ENCODE peak calls at places on chromosomes 16 and 17, in six cellular contexts. One of them, this sample, is unnamed.

GRCh38 chr17:37543527-37544122 is 53.9 kb downstream of the DUSP14 start:
- ATAC-seq in HCT116: no peak
- ATAC-seq in upper lobe of left lung: no peak
- ATAC-seq in HepG2: no peak
- ATAC-seq in GM12878: no peak
- ATAC-seq in K562: no peak
- ATAC-seq in this sample: no peak

GRCh38 chr17:68197091-68197996 is 50.5 kb upstream of the AMZ2 start:
- ATAC-seq in HCT116: no peak
- ATAC-seq in K562: peak
- ATAC-seq in HepG2: peak
- ATAC-seq in upper lobe of left lung: no peak
- ATAC-seq in GM12878: peak
- ATAC-seq in this sample: no peak

GRCh38 chr16:31130336-31130812 is 5.2 kb downstream of the PRSS8 start:
- ATAC-seq in K562: no peak
- ATAC-seq in HCT116: no peak
- ATAC-seq in GM12878: no peak
- ATAC-seq in upper lobe of left lung: peak
- ATAC-seq in HepG2: no peak
- ATAC-seq in this sample: no peak

GRCh38 chr17:56624315-56624714 is 30.8 kb downstream of the NOG start:
- ATAC-seq in HCT116: no peak
- ATAC-seq in K562: no peak
- ATAC-seq in GM12878: no peak
- ATAC-seq in upper lobe of left lung: no peak
- ATAC-seq in HepG2: no peak
- ATAC-seq in this sample: no peak

GRCh38 chr16:3215601-3216262 is 19.2 kb downstream of the ZNF200 start:
- ATAC-seq in HepG2: no peak
- ATAC-seq in K562: no peak
- ATAC-seq in HCT116: no peak
- ATAC-seq in GM12878: no peak
- ATAC-seq in upper lobe of left lung: peak
- ATAC-seq in this sample: no peak

GRCh38 chr17:46950997-46951621 is 27.9 kb downstream of the RPRML start:
- ATAC-seq in HCT116: no peak
- ATAC-seq in K562: no peak
- ATAC-seq in HepG2: peak
- ATAC-seq in upper lobe of left lung: peak
- ATAC-seq in GM12878: no peak
- ATAC-seq in this sample: no peak

GRCh38 chr16:87243383-87243964 is 73.7 kb downstream of the C16orf95 start:
- ATAC-seq in GM12878: no peak
- ATAC-seq in HepG2: no peak
- ATAC-seq in upper lobe of left lung: no peak
- ATAC-seq in K562: no peak
- ATAC-seq in HCT116: no peak
- ATAC-seq in this sample: no peak

GRCh38 chr17:14033166-14033565 is 36.1 kb upstream of the COX10 start:
- ATAC-seq in HepG2: no peak
- ATAC-seq in GM12878: no peak
- ATAC-seq in HCT116: no peak
- ATAC-seq in upper lobe of left lung: no peak
- ATAC-seq in K562: no peak
- ATAC-seq in this sample: no peak

GRCh38 chr17:80877829-80878303 is 113.8 kb upstream of the CHMP6 start:
- ATAC-seq in upper lobe of left lung: no peak
- ATAC-seq in HCT116: no peak
- ATAC-seq in GM12878: no peak
- ATAC-seq in HepG2: no peak
- ATAC-seq in K562: no peak
- ATAC-seq in this sample: no peak

GRCh38 chr17:39143552-39144093 is 7.8 kb downstream of the PLXDC1 start:
- ATAC-seq in upper lobe of left lung: peak
- ATAC-seq in HCT116: no peak
- ATAC-seq in HepG2: peak
- ATAC-seq in K562: no peak
- ATAC-seq in GM12878: no peak
- ATAC-seq in this sample: peak

GRCh38 chr16:19463468-19464315 is 46.0 kb downstream of the TMC5 start:
- ATAC-seq in GM12878: no peak
- ATAC-seq in HCT116: no peak
- ATAC-seq in K562: no peak
- ATAC-seq in upper lobe of left lung: no peak
- ATAC-seq in HepG2: no peak
- ATAC-seq in this sample: no peak

GRCh38 chr16:88703486-88704309 is 2.5 kb downstream of the RNF166 start:
- ATAC-seq in K562: no peak
- ATAC-seq in HCT116: no peak
- ATAC-seq in upper lobe of left lung: no peak
- ATAC-seq in HepG2: no peak
- ATAC-seq in GM12878: peak
- ATAC-seq in this sample: no peak

GRCh38 chr17:65920996-65921395 is 270.9 kb downstream of the CEP112 start:
- ATAC-seq in HepG2: no peak
- ATAC-seq in HCT116: no peak
- ATAC-seq in upper lobe of left lung: no peak
- ATAC-seq in GM12878: peak
- ATAC-seq in K562: no peak
- ATAC-seq in this sample: no peak

GRCh38 chr17:75940727-75941441 is at the start of gene FBF1:
- ATAC-seq in HCT116: peak
- ATAC-seq in K562: peak
- ATAC-seq in GM12878: peak
- ATAC-seq in HepG2: peak
- ATAC-seq in upper lobe of left lung: peak
- ATAC-seq in this sample: peak
- TF ChIP-seq POLR2A in HCT116: peak
- TF ChIP-seq POLR2A in K562: peak
- TF ChIP-seq POLR2A in GM12878: peak
- TF ChIP-seq POLR2A in HepG2: peak
- TF ChIP-seq POLR2A in upper lobe of left lung: peak
- TF ChIP-seq POLR2A in this sample: peak

DNA sequence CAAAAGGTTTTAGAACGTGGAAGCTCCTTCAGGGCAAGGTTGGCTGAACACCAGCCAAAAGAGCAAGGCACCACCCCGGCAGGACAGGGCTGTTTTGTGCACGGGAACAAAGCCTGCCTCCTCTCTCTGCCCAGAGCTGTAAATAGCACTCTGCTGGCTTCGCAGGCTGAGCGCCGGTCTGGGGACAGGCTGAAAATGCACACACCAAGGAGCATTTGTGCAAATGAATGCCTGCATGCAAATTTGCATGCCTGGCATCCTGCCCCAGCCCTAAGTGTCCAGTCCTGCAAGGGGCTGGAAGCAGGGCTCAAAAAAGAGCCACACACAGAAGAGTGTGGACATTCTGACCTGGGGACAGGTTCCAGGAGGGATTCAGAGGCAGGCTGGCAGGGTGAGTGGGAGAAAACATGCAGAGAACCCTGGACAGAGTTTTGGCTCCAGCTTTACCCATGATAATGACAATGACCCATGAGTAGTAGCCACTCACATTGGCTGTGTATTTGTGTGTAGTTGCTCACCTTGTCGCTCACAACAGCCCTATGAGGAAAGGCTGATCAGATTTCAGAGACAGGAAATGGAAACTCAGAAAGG is 11.7 kb downstream of the ABAT start:
- ATAC-seq in upper lobe of left lung: no peak
- ATAC-seq in HCT116: no peak
- ATAC-seq in HepG2: peak
- ATAC-seq in K562: no peak
- ATAC-seq in GM12878: peak
- ATAC-seq in this sample: no peak
- H3K27ac ChIP-seq in upper lobe of left lung: no peak
- H3K27ac ChIP-seq in HCT116: no peak
- H3K27ac ChIP-seq in HepG2: peak
- H3K27ac ChIP-seq in K562: no peak
- H3K27ac ChIP-seq in GM12878: no peak
- H3K27ac ChIP-seq in this sample: no peak

GRCh38 chr16:1775846-1776671 is 3.1 kb upstream of the MRPS34 start:
- ATAC-seq in K562: no peak
- ATAC-seq in HepG2: no peak
- ATAC-seq in HCT116: no peak
- ATAC-seq in GM12878: no peak
- ATAC-seq in upper lobe of left lung: no peak
- ATAC-seq in this sample: no peak
- TF ChIP-seq POLR2AphosphoS5 in K562: no peak
- TF ChIP-seq POLR2AphosphoS5 in HepG2: no peak
- TF ChIP-seq POLR2AphosphoS5 in HCT116: no peak
- TF ChIP-seq POLR2AphosphoS5 in GM12878: no peak
- TF ChIP-seq POLR2AphosphoS5 in upper lobe of left lung: no peak
- TF ChIP-seq POLR2AphosphoS5 in this sample: no peak

DNA sequence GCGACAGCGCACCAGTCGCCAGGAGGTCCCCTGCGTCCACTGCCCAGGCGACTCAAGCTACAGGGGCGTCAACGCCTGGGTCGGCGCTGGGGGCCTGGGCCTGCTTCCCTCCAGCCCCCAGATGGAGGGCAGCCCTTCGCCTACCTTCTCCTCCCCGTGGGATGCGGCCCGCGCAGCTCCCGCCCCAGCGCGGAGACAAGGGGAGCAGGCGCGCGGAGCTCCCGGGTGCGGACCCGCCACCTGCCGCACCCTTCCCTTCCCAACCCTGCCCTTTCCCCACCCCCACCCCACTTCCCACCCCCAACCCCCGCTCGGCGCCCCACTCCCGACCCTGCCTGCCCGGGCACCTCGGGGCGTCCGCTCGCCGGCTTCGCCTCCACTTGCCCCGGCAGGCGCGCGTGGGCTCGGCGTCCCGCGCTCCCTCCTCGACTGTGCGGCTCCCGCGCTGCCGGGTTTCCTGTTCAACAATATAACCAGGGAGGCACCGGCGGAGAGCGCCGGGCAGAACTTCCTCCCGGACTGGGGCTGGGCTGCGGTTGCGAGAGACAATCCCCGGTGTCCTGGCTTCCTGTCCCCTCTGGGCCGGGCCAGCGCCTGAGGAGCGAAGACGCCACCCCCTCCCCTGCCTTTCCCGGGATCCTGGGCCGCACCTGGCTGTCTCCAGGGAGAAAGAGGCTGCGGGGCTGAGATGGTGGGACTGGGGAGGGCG is at the start of gene ARHGAP27:
- ATAC-seq in HepG2: peak
- ATAC-seq in HCT116: peak
- ATAC-seq in K562: no peak
- ATAC-seq in upper lobe of left lung: peak
- ATAC-seq in GM12878: no peak
- ATAC-seq in this sample: no peak
- TF ChIP-seq POLR2A in HepG2: no peak
- TF ChIP-seq POLR2A in HCT116: no peak
- TF ChIP-seq POLR2A in K562: no peak
- TF ChIP-seq POLR2A in upper lobe of left lung: no peak
- TF ChIP-seq POLR2A in GM12878: no peak
- TF ChIP-seq POLR2A in this sample: no peak

DNA sequence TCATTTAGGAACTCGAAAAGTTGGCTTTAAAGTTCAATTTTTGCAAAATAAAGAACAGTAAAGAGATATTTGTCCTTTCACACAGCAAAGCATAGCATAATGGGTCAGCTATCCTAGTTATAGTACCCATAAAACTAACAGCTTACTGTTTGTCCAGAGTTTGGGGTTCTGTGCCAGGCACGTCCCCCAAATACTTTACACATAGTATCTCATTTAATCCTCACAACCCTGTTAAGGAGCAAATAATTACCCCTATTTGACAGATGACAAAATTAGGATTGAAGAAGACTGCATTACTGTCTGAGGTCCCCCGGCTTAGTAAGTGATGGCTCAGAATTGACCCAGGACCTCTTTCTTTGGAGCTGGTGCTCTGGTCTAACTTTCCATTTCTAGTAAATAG is 52.6 kb downstream of the MYO1D start:
- ATAC-seq in GM12878: no peak
- ATAC-seq in HepG2: no peak
- ATAC-seq in K562: no peak
- ATAC-seq in upper lobe of left lung: no peak
- ATAC-seq in HCT116: no peak
- ATAC-seq in this sample: no peak
- H3K27ac ChIP-seq in GM12878: no peak
- H3K27ac ChIP-seq in HepG2: no peak
- H3K27ac ChIP-seq in K562: no peak
- H3K27ac ChIP-seq in upper lobe of left lung: no peak
- H3K27ac ChIP-seq in HCT116: no peak
- H3K27ac ChIP-seq in this sample: no peak

GRCh38 chr16:89921699-89922476 is 1.3 kb upstream of the TUBB3 start:
- ATAC-seq in HCT116: peak
- ATAC-seq in GM12878: no peak
- ATAC-seq in K562: peak
- ATAC-seq in HepG2: peak
- ATAC-seq in upper lobe of left lung: peak
- ATAC-seq in this sample: peak
- TF ChIP-seq POLR2AphosphoS5 in HCT116: peak
- TF ChIP-seq POLR2AphosphoS5 in GM12878: no peak
- TF ChIP-seq POLR2AphosphoS5 in K562: peak
- TF ChIP-seq POLR2AphosphoS5 in HepG2: peak
- TF ChIP-seq POLR2AphosphoS5 in upper lobe of left lung: peak
- TF ChIP-seq POLR2AphosphoS5 in this sample: peak

GRCh38 chr17:75785016-75785769 is 587 bp downstream of the UNK start:
- ATAC-seq in HCT116: peak
- ATAC-seq in HepG2: peak
- ATAC-seq in GM12878: peak
- ATAC-seq in upper lobe of left lung: peak
- ATAC-seq in K562: peak
- ATAC-seq in this sample: peak
- TF ChIP-seq POLR2A in HCT116: peak
- TF ChIP-seq POLR2A in HepG2: peak
- TF ChIP-seq POLR2A in GM12878: peak
- TF ChIP-seq POLR2A in upper lobe of left lung: no peak
- TF ChIP-seq POLR2A in K562: peak
- TF ChIP-seq POLR2A in this sample: peak

DNA sequence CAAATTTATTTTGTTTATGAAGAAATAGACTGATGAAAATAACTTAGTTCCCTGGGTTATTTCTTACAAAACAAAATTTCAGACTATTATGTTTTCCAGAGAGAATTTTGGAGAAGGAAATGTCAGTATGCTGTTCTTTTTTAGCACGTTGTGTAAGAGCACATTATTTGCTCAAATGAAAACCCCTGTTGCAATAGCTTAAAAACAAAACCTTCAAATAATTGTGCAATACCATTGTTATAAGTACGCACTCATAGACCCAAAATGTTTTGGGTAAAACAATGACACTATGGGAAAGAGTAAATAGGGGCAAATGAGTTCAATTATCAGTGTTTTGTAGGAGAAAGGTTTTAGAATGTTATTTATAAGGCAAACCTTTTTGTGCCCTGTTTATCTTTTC is 18.2 kb downstream of the VMP1 start:
- ATAC-seq in HCT116: no peak
- ATAC-seq in K562: no peak
- ATAC-seq in upper lobe of left lung: peak
- ATAC-seq in GM12878: no peak
- ATAC-seq in HepG2: no peak
- ATAC-seq in this sample: peak
- H3K27ac ChIP-seq in HCT116: no peak
- H3K27ac ChIP-seq in K562: no peak
- H3K27ac ChIP-seq in upper lobe of left lung: peak
- H3K27ac ChIP-seq in GM12878: no peak
- H3K27ac ChIP-seq in HepG2: peak
- H3K27ac ChIP-seq in this sample: peak